ENCODE peak calls at places on chromosomes 6 and 20, in ten cellular contexts. N, K, J, O, L, C, Z, Y, W and T are unnamed samples.

GRCh38 chr6:129312865-129313264 is 397.1 kb downstream of the ARHGAP18 start:
- DNase-seq in N (no peak), K (peak; percentile 67), J (no peak), O (no peak), L (peak; percentile 76), C (peak; percentile 3), Z (no peak), Y (peak; percentile 42), W (peak; percentile 54), T (no peak)

GRCh38 chr6:148874698-148875293 is 128.0 kb downstream of the UST start:
- DNase-seq in N (no peak), K (peak; percentile 48), J (no peak), O (no peak), L (peak; percentile 87), C (no peak), Z (peak; percentile 58), Y (no peak), W (peak; percentile 65), T (no peak)

GRCh38 chr20:62662422-62662821 is 20.1 kb downstream of the SLCO4A1 start:
- DNase-seq in N (no peak), K (peak; percentile 87), J (no peak), O (no peak), L (peak; percentile 69), C (peak; percentile 61), Z (no peak), Y (no peak), W (peak; percentile 71), T (no peak)

GRCh38 chr6:14732845-14733757 is 512.8 kb upstream of the JARID2 start:
- DNase-seq in N (no peak), K (peak; percentile 40), J (no peak), O (no peak), L (peak; percentile 90), C (no peak), Z (peak; percentile 70), Y (no peak), W (no peak), T (no peak)

GRCh38 chr6:70289299-70289698 is 13.6 kb downstream of the COL9A1 start:
- DNase-seq in N (no peak), K (no peak), J (no peak), O (no peak), L (no peak), C (no peak), Z (no peak), Y (peak; percentile 15), W (no peak), T (no peak)

GRCh38 chr6:57102976-57103375 is 13.0 kb downstream of the ZNF451 start:
- DNase-seq in N (no peak), K (no peak), J (no peak), O (no peak), L (peak; percentile 5), C (no peak), Z (no peak), Y (no peak), W (no peak), T (no peak)

GRCh38 chr6:161618816-161619454 is 345.1 kb upstream of the AGPAT4 start:
- DNase-seq in N (no peak), K (peak; percentile 19), J (no peak), O (no peak), L (peak; percentile 74), C (peak; percentile 50), Z (peak; percentile 88), Y (peak; percentile 38), W (peak; percentile 51), T (peak; percentile 21)

GRCh38 chr6:90472716-90473115 is 114.2 kb downstream of the MAP3K7 start:
- DNase-seq in N (no peak), K (no peak), J (no peak), O (no peak), L (no peak), C (no peak), Z (no peak), Y (no peak), W (no peak), T (no peak)

GRCh38 chr20:51365670-51366069 is 176.8 kb downstream of the NFATC2 start:
- DNase-seq in N (no peak), K (peak; percentile 94), J (no peak), O (no peak), L (peak; percentile 97), C (no peak), Z (no peak), Y (no peak), W (peak; percentile 78), T (no peak)

GRCh38 chr6:33029297-33030184 is 20.1 kb upstream of the HLA-DOA start:
- DNase-seq in N (no peak), K (peak; percentile 2), J (no peak), O (peak; percentile 77), L (no peak), C (no peak), Z (no peak), Y (no peak), W (peak; percentile 5), T (no peak)

DNA sequence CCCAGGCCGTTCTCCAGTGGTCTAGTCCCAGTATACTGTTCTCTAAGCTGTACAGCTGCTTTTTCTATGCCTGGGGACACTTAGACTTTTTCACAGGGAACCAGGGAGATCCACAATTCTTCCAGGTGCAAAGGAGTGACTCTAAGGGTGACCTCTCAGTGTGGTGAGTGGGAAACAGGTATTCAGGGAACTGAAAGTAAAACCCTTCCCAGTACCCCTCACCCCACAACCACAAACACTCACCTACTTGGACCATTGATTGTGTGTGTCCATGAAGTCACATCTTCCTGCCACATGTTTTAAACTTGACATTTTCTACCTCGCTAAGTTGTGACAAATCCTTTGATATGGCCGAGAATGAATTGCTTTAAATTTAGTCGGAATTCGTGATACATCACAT is 183.6 kb downstream of the CLIC5 start:
- DNase-seq in N (no peak), K (no peak), J (no peak), O (no peak), L (no peak), C (no peak), Z (no peak), Y (no peak), W (no peak), T (no peak)
- TF ChIP-seq CTCF in N (no peak), K (no peak), J (no peak), O (no peak), L (no peak), C (no peak), Z (no peak), Y (no peak), W (no peak), T (no peak)

GRCh38 chr6:28402197-28402596 is 2.6 kb upstream of the ZSCAN12 start:
- DNase-seq in N (no peak), K (no peak), J (no peak), O (no peak), L (no peak), C (no peak), Z (no peak), Y (no peak), W (no peak), T (no peak)

GRCh38 chr6:28408076-28408802 is 8.7 kb upstream of the ZSCAN12 start:
- DNase-seq in N (no peak), K (no peak), J (no peak), O (no peak), L (no peak), C (no peak), Z (no peak), Y (no peak), W (no peak), T (no peak)

GRCh38 chr6:28410767-28411166 is 11.2 kb upstream of the ZSCAN12 start:
- DNase-seq in N (no peak), K (no peak), J (no peak), O (no peak), L (no peak), C (no peak), Z (no peak), Y (no peak), W (no peak), T (no peak)

GRCh38 chr6:28407401-28407800 is 7.9 kb upstream of the ZSCAN12 start:
- DNase-seq in N (no peak), K (no peak), J (no peak), O (no peak), L (no peak), C (no peak), Z (no peak), Y (no peak), W (no peak), T (no peak)
- TF ChIP-seq CTCF in N (no peak), K (no peak), J (no peak), O (no peak), L (no peak), C (no peak), Z (no peak), Y (no peak), W (no peak), T (no peak)

DNA sequence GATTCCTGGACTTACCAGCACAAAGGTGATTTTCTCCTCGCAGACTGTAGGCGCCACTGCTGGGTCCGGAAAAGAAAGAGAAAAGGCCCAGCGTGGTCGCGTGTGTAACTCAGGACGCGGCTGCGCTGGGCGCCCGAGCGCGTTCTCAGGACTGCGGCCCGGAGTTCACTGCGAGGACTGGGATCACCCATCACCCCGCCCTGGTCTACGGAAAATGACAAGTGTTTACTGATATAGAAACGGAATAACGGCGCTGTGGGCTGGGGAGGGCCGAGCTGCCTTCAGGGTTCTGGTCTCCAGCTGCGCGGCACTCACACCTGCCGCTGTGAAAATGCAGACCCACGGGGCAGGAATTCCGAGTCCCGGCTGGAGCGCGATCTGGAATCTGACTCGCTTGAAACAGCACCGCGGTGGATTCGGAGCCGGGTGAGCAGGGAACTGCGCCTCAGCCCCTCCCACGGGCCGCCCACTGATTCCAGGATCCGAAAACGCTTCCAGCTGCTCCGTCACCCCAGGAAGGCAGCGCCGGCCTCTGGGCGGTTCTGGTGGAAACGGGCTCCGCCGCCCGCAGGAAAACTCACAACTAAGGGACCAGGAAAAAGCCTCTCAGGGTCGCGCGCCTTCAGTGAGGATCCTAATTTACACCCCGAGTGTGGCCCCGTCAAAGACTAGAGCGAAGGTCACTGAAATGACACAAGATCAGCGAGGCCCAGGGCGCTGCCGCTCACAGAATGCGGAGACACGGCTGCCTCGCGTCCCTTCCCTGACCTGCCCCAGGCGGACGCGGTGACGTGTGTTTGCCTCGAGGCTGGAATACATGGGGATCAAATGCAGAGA is 34.5 kb downstream of the HLA-A start:
- DNase-seq in N (peak; percentile 34), K (peak; percentile 68), J (peak; percentile 88), O (peak; percentile 54), L (peak; percentile 49), C (no peak), Z (peak; percentile 89), Y (peak; percentile 77), W (peak; percentile 70), T (peak; percentile 40)
- TF ChIP-seq CTCF in N (no peak), K (peak; percentile 53), J (peak; percentile 28), O (peak; percentile 64), L (no peak), C (peak; percentile 50), Z (peak; percentile 27), Y (no peak), W (peak; percentile 48), T (no peak)

GRCh38 chr6:106089981-106090380 is 3.8 kb downstream of the PRDM1 start:
- DNase-seq in N (no peak), K (peak; percentile 80), J (no peak), O (no peak), L (no peak), C (no peak), Z (no peak), Y (no peak), W (peak; percentile 43), T (no peak)
- TF ChIP-seq CTCF in N (no peak), K (peak; percentile 33), J (no peak), O (peak; percentile 41), L (peak; percentile 14), C (peak; percentile 35), Z (no peak), Y (no peak), W (no peak), T (no peak)